ENCODE peak calls at places on chromosomes 16 and 17, in nine cellular contexts. One of them, this sample, is unnamed.

GRCh38 chr16:63876096-63876495 is 1245.8 kb downstream of the CDH11 start:
- DNase-seq in islet precursor cell: no peak
- DNase-seq in T-helper 2 cell: no peak
- DNase-seq in endothelial cell: no peak
- DNase-seq in iPS DF 6.9: no peak
- DNase-seq in naive B cell: no peak
- DNase-seq in psoas muscle: no peak
- DNase-seq in NCI-H1694 treated with DMSO at 0.1 percent for 48 hours: no peak
- DNase-seq in epithelial cell of prostate: no peak
- DNase-seq in this sample: no peak

GRCh38 chr17:71830916-71831315 is 289.9 kb upstream of the SOX9 start:
- DNase-seq in iPS DF 6.9: no peak
- DNase-seq in islet precursor cell: peak; percentile 86
- DNase-seq in T-helper 2 cell: no peak
- DNase-seq in naive B cell: no peak
- DNase-seq in psoas muscle: no peak
- DNase-seq in NCI-H1694 treated with DMSO at 0.1 percent for 48 hours: no peak
- DNase-seq in epithelial cell of prostate: no peak
- DNase-seq in endothelial cell: peak; percentile 28
- DNase-seq in this sample: no peak

GRCh38 chr17:45018514-45019176 is 32.8 kb downstream of the DCAKD start:
- DNase-seq in endothelial cell: no peak
- DNase-seq in epithelial cell of prostate: no peak
- DNase-seq in iPS DF 6.9: no peak
- DNase-seq in NCI-H1694 treated with DMSO at 0.1 percent for 48 hours: no peak
- DNase-seq in T-helper 2 cell: no peak
- DNase-seq in islet precursor cell: no peak
- DNase-seq in psoas muscle: no peak
- DNase-seq in naive B cell: no peak
- DNase-seq in this sample: no peak

GRCh38 chr16:28040039-28040438 is 23.5 kb downstream of the GSG1L start:
- DNase-seq in psoas muscle: no peak
- DNase-seq in islet precursor cell: no peak
- DNase-seq in epithelial cell of prostate: no peak
- DNase-seq in T-helper 2 cell: no peak
- DNase-seq in endothelial cell: no peak
- DNase-seq in naive B cell: no peak
- DNase-seq in iPS DF 6.9: no peak
- DNase-seq in NCI-H1694 treated with DMSO at 0.1 percent for 48 hours: no peak
- DNase-seq in this sample: no peak

GRCh38 chr17:79160980-79161621 is 86.5 kb downstream of the ENGASE start:
- DNase-seq in epithelial cell of prostate: no peak
- DNase-seq in naive B cell: no peak
- DNase-seq in NCI-H1694 treated with DMSO at 0.1 percent for 48 hours: no peak
- DNase-seq in psoas muscle: no peak
- DNase-seq in endothelial cell: peak; percentile 67
- DNase-seq in islet precursor cell: peak; percentile 71
- DNase-seq in iPS DF 6.9: no peak
- DNase-seq in T-helper 2 cell: no peak
- DNase-seq in this sample: no peak

GRCh38 chr16:29912087-29912486 is 11.8 kb downstream of the ASPHD1 start:
- DNase-seq in T-helper 2 cell: no peak
- DNase-seq in iPS DF 6.9: no peak
- DNase-seq in epithelial cell of prostate: no peak
- DNase-seq in naive B cell: no peak
- DNase-seq in endothelial cell: no peak
- DNase-seq in psoas muscle: peak; percentile 50
- DNase-seq in NCI-H1694 treated with DMSO at 0.1 percent for 48 hours: no peak
- DNase-seq in islet precursor cell: no peak
- DNase-seq in this sample: no peak

GRCh38 chr17:64628641-64629040 is 33.5 kb downstream of the SMURF2 start:
- DNase-seq in psoas muscle: no peak
- DNase-seq in endothelial cell: no peak
- DNase-seq in naive B cell: no peak
- DNase-seq in iPS DF 6.9: no peak
- DNase-seq in epithelial cell of prostate: no peak
- DNase-seq in T-helper 2 cell: no peak
- DNase-seq in NCI-H1694 treated with DMSO at 0.1 percent for 48 hours: no peak
- DNase-seq in islet precursor cell: no peak
- DNase-seq in this sample: no peak

GRCh38 chr16:57906385-57907316 is 64.3 kb downstream of the CNGB1 start:
- DNase-seq in islet precursor cell: no peak
- DNase-seq in epithelial cell of prostate: no peak
- DNase-seq in T-helper 2 cell: no peak
- DNase-seq in naive B cell: peak; percentile 19
- DNase-seq in NCI-H1694 treated with DMSO at 0.1 percent for 48 hours: no peak
- DNase-seq in iPS DF 6.9: no peak
- DNase-seq in psoas muscle: no peak
- DNase-seq in endothelial cell: peak; percentile 23
- DNase-seq in this sample: no peak

GRCh38 chr17:48045270-48046001 is 2.7 kb upstream of the NFE2L1 start:
- DNase-seq in islet precursor cell: peak; percentile 74
- DNase-seq in epithelial cell of prostate: peak; percentile 86
- DNase-seq in T-helper 2 cell: no peak
- DNase-seq in iPS DF 6.9: no peak
- DNase-seq in psoas muscle: peak; percentile 76
- DNase-seq in NCI-H1694 treated with DMSO at 0.1 percent for 48 hours: no peak
- DNase-seq in endothelial cell: no peak
- DNase-seq in naive B cell: no peak
- DNase-seq in this sample: no peak

GRCh38 chr17:79991924-79992656 is 43.6 kb downstream of the TBC1D16 start:
- DNase-seq in endothelial cell: no peak
- DNase-seq in epithelial cell of prostate: no peak
- DNase-seq in psoas muscle: no peak
- DNase-seq in islet precursor cell: peak; percentile 71
- DNase-seq in iPS DF 6.9: no peak
- DNase-seq in T-helper 2 cell: no peak
- DNase-seq in NCI-H1694 treated with DMSO at 0.1 percent for 48 hours: no peak
- DNase-seq in naive B cell: no peak
- DNase-seq in this sample: peak; percentile 77

GRCh38 chr16:54882556-54882955 is 48.1 kb upstream of the IRX5 start:
- DNase-seq in iPS DF 6.9: no peak
- DNase-seq in naive B cell: no peak
- DNase-seq in endothelial cell: no peak
- DNase-seq in T-helper 2 cell: no peak
- DNase-seq in islet precursor cell: no peak
- DNase-seq in NCI-H1694 treated with DMSO at 0.1 percent for 48 hours: no peak
- DNase-seq in psoas muscle: no peak
- DNase-seq in epithelial cell of prostate: no peak
- DNase-seq in this sample: no peak

GRCh38 chr17:7750321-7750821 is 32.8 kb downstream of the DNAH2 start:
- DNase-seq in NCI-H1694 treated with DMSO at 0.1 percent for 48 hours: no peak
- DNase-seq in naive B cell: no peak
- DNase-seq in endothelial cell: no peak
- DNase-seq in iPS DF 6.9: no peak
- DNase-seq in T-helper 2 cell: no peak
- DNase-seq in islet precursor cell: no peak
- DNase-seq in epithelial cell of prostate: no peak
- DNase-seq in psoas muscle: no peak
- DNase-seq in this sample: no peak

GRCh38 chr17:17778308-17779014 is 58.3 kb downstream of the SREBF1 start:
- DNase-seq in T-helper 2 cell: no peak
- DNase-seq in endothelial cell: no peak
- DNase-seq in psoas muscle: peak; percentile 74
- DNase-seq in epithelial cell of prostate: no peak
- DNase-seq in iPS DF 6.9: no peak
- DNase-seq in islet precursor cell: peak; percentile 80
- DNase-seq in naive B cell: no peak
- DNase-seq in NCI-H1694 treated with DMSO at 0.1 percent for 48 hours: no peak
- DNase-seq in this sample: no peak

GRCh38 chr17:5555254-5555653 is 29.1 kb downstream of the NLRP1 start:
- DNase-seq in endothelial cell: no peak
- DNase-seq in epithelial cell of prostate: peak; percentile 84
- DNase-seq in T-helper 2 cell: no peak
- DNase-seq in islet precursor cell: no peak
- DNase-seq in NCI-H1694 treated with DMSO at 0.1 percent for 48 hours: no peak
- DNase-seq in naive B cell: no peak
- DNase-seq in iPS DF 6.9: no peak
- DNase-seq in psoas muscle: no peak
- DNase-seq in this sample: no peak

GRCh38 chr16:54928421-54929089 is 2.1 kb upstream of the IRX5 start:
- DNase-seq in psoas muscle: peak; percentile 85
- DNase-seq in epithelial cell of prostate: no peak
- DNase-seq in NCI-H1694 treated with DMSO at 0.1 percent for 48 hours: peak; percentile 38
- DNase-seq in endothelial cell: peak; percentile 77
- DNase-seq in islet precursor cell: peak; percentile 65
- DNase-seq in iPS DF 6.9: no peak
- DNase-seq in T-helper 2 cell: no peak
- DNase-seq in naive B cell: no peak
- DNase-seq in this sample: peak; percentile 61

This sample was measured in right lobe of liver.